ENCODE peak calls at places on chromosomes 2 and 18, in seven cellular contexts. One of them, this sample, is unnamed.

GRCh38 chr2:100941646-100942240 is 60.3 kb upstream of the RPL31 start:
- DNase-seq in brain microvascular endothelial cell: no peak
- DNase-seq in activated gamma-delta T cell treated with Interleukin-2 at 50 U/mL for 16 hours: no peak
- DNase-seq in fibroblast of pulmonary artery: peak; percentile 67
- DNase-seq in GM04504: no peak
- DNase-seq in activated CD8-positive, alpha-beta memory T cell treated with anti-CD3 and anti-CD28 coated beads, Interleukin-2, amount 50 U/mL, for 48 hours: no peak
- DNase-seq in NCI-H1092 treated with DMSO at 0.1 percent for 48 hours: no peak
- DNase-seq in this sample: no peak

GRCh38 chr2:29892576-29892975 is 28.8 kb downstream of the ALK start:
- DNase-seq in brain microvascular endothelial cell: no peak
- DNase-seq in activated gamma-delta T cell treated with Interleukin-2 at 50 U/mL for 16 hours: no peak
- DNase-seq in fibroblast of pulmonary artery: no peak
- DNase-seq in GM04504: no peak
- DNase-seq in activated CD8-positive, alpha-beta memory T cell treated with anti-CD3 and anti-CD28 coated beads, Interleukin-2, amount 50 U/mL, for 48 hours: no peak
- DNase-seq in NCI-H1092 treated with DMSO at 0.1 percent for 48 hours: no peak
- DNase-seq in this sample: no peak

GRCh38 chr2:157302492-157303099 is 23.0 kb downstream of the ERMN start:
- DNase-seq in brain microvascular endothelial cell: peak; percentile 43
- DNase-seq in activated gamma-delta T cell treated with Interleukin-2 at 50 U/mL for 16 hours: peak; percentile 14
- DNase-seq in fibroblast of pulmonary artery: peak; percentile 68
- DNase-seq in GM04504: peak; percentile 41
- DNase-seq in activated CD8-positive, alpha-beta memory T cell treated with anti-CD3 and anti-CD28 coated beads, Interleukin-2, amount 50 U/mL, for 48 hours: no peak
- DNase-seq in NCI-H1092 treated with DMSO at 0.1 percent for 48 hours: peak; percentile 12
- DNase-seq in this sample: no peak

GRCh38 chr2:98524168-98524567 is 79.5 kb downstream of the INPP4A start:
- DNase-seq in brain microvascular endothelial cell: no peak
- DNase-seq in activated gamma-delta T cell treated with Interleukin-2 at 50 U/mL for 16 hours: no peak
- DNase-seq in fibroblast of pulmonary artery: peak; percentile 50
- DNase-seq in GM04504: no peak
- DNase-seq in activated CD8-positive, alpha-beta memory T cell treated with anti-CD3 and anti-CD28 coated beads, Interleukin-2, amount 50 U/mL, for 48 hours: no peak
- DNase-seq in NCI-H1092 treated with DMSO at 0.1 percent for 48 hours: no peak
- DNase-seq in this sample: no peak

GRCh38 chr18:50111398-50111797 is 83.5 kb downstream of the MYO5B start:
- DNase-seq in brain microvascular endothelial cell: no peak
- DNase-seq in activated gamma-delta T cell treated with Interleukin-2 at 50 U/mL for 16 hours: no peak
- DNase-seq in fibroblast of pulmonary artery: no peak
- DNase-seq in GM04504: no peak
- DNase-seq in activated CD8-positive, alpha-beta memory T cell treated with anti-CD3 and anti-CD28 coated beads, Interleukin-2, amount 50 U/mL, for 48 hours: no peak
- DNase-seq in NCI-H1092 treated with DMSO at 0.1 percent for 48 hours: no peak
- DNase-seq in this sample: no peak

GRCh38 chr2:120886967-120887672 is 151.5 kb downstream of the GLI2 start:
- DNase-seq in brain microvascular endothelial cell: no peak
- DNase-seq in activated gamma-delta T cell treated with Interleukin-2 at 50 U/mL for 16 hours: no peak
- DNase-seq in fibroblast of pulmonary artery: no peak
- DNase-seq in GM04504: no peak
- DNase-seq in activated CD8-positive, alpha-beta memory T cell treated with anti-CD3 and anti-CD28 coated beads, Interleukin-2, amount 50 U/mL, for 48 hours: no peak
- DNase-seq in NCI-H1092 treated with DMSO at 0.1 percent for 48 hours: peak; percentile 33
- DNase-seq in this sample: no peak

GRCh38 chr2:192286093-192286701 is 91.5 kb upstream of the TMEFF2 start:
- DNase-seq in brain microvascular endothelial cell: peak; percentile 47
- DNase-seq in activated gamma-delta T cell treated with Interleukin-2 at 50 U/mL for 16 hours: no peak
- DNase-seq in fibroblast of pulmonary artery: peak; percentile 82
- DNase-seq in GM04504: peak; percentile 24
- DNase-seq in activated CD8-positive, alpha-beta memory T cell treated with anti-CD3 and anti-CD28 coated beads, Interleukin-2, amount 50 U/mL, for 48 hours: no peak
- DNase-seq in NCI-H1092 treated with DMSO at 0.1 percent for 48 hours: peak; percentile 52
- DNase-seq in this sample: no peak

GRCh38 chr18:77143196-77143595 is 10.6 kb upstream of the MBP start:
- DNase-seq in brain microvascular endothelial cell: no peak
- DNase-seq in activated gamma-delta T cell treated with Interleukin-2 at 50 U/mL for 16 hours: no peak
- DNase-seq in fibroblast of pulmonary artery: no peak
- DNase-seq in GM04504: no peak
- DNase-seq in activated CD8-positive, alpha-beta memory T cell treated with anti-CD3 and anti-CD28 coated beads, Interleukin-2, amount 50 U/mL, for 48 hours: no peak
- DNase-seq in NCI-H1092 treated with DMSO at 0.1 percent for 48 hours: no peak
- DNase-seq in this sample: no peak

GRCh38 chr2:236625156-236625690 is 55.6 kb downstream of the ACKR3 start:
- DNase-seq in brain microvascular endothelial cell: no peak
- DNase-seq in activated gamma-delta T cell treated with Interleukin-2 at 50 U/mL for 16 hours: no peak
- DNase-seq in fibroblast of pulmonary artery: no peak
- DNase-seq in GM04504: no peak
- DNase-seq in activated CD8-positive, alpha-beta memory T cell treated with anti-CD3 and anti-CD28 coated beads, Interleukin-2, amount 50 U/mL, for 48 hours: no peak
- DNase-seq in NCI-H1092 treated with DMSO at 0.1 percent for 48 hours: no peak
- DNase-seq in this sample: peak; percentile 57

GRCh38 chr18:43465483-43465882 is 188.2 kb upstream of the SYT4 start:
- DNase-seq in brain microvascular endothelial cell: no peak
- DNase-seq in activated gamma-delta T cell treated with Interleukin-2 at 50 U/mL for 16 hours: no peak
- DNase-seq in fibroblast of pulmonary artery: no peak
- DNase-seq in GM04504: no peak
- DNase-seq in activated CD8-positive, alpha-beta memory T cell treated with anti-CD3 and anti-CD28 coated beads, Interleukin-2, amount 50 U/mL, for 48 hours: no peak
- DNase-seq in NCI-H1092 treated with DMSO at 0.1 percent for 48 hours: no peak
- DNase-seq in this sample: no peak

GRCh38 chr2:139864821-139865302 is 1084.7 kb upstream of the NXPH2 start:
- DNase-seq in brain microvascular endothelial cell: no peak
- DNase-seq in activated gamma-delta T cell treated with Interleukin-2 at 50 U/mL for 16 hours: no peak
- DNase-seq in fibroblast of pulmonary artery: peak; percentile 59
- DNase-seq in GM04504: no peak
- DNase-seq in activated CD8-positive, alpha-beta memory T cell treated with anti-CD3 and anti-CD28 coated beads, Interleukin-2, amount 50 U/mL, for 48 hours: no peak
- DNase-seq in NCI-H1092 treated with DMSO at 0.1 percent for 48 hours: no peak
- DNase-seq in this sample: no peak

GRCh38 chr2:200394045-200394444 is 87.6 kb downstream of the SPATS2L start:
- DNase-seq in brain microvascular endothelial cell: no peak
- DNase-seq in activated gamma-delta T cell treated with Interleukin-2 at 50 U/mL for 16 hours: no peak
- DNase-seq in fibroblast of pulmonary artery: no peak
- DNase-seq in GM04504: no peak
- DNase-seq in activated CD8-positive, alpha-beta memory T cell treated with anti-CD3 and anti-CD28 coated beads, Interleukin-2, amount 50 U/mL, for 48 hours: no peak
- DNase-seq in NCI-H1092 treated with DMSO at 0.1 percent for 48 hours: no peak
- DNase-seq in this sample: no peak

GRCh38 chr2:238906936-238907716 is 59.2 kb downstream of the TWIST2 start:
- DNase-seq in brain microvascular endothelial cell: no peak
- DNase-seq in activated gamma-delta T cell treated with Interleukin-2 at 50 U/mL for 16 hours: no peak
- DNase-seq in fibroblast of pulmonary artery: no peak
- DNase-seq in GM04504: no peak
- DNase-seq in activated CD8-positive, alpha-beta memory T cell treated with anti-CD3 and anti-CD28 coated beads, Interleukin-2, amount 50 U/mL, for 48 hours: no peak
- DNase-seq in NCI-H1092 treated with DMSO at 0.1 percent for 48 hours: no peak
- DNase-seq in this sample: peak; percentile 57

GRCh38 chr2:70793450-70793849 is 3.0 kb upstream of the FIGLA start:
- DNase-seq in brain microvascular endothelial cell: no peak
- DNase-seq in activated gamma-delta T cell treated with Interleukin-2 at 50 U/mL for 16 hours: no peak
- DNase-seq in fibroblast of pulmonary artery: no peak
- DNase-seq in GM04504: no peak
- DNase-seq in activated CD8-positive, alpha-beta memory T cell treated with anti-CD3 and anti-CD28 coated beads, Interleukin-2, amount 50 U/mL, for 48 hours: no peak
- DNase-seq in NCI-H1092 treated with DMSO at 0.1 percent for 48 hours: no peak
- DNase-seq in this sample: no peak

GRCh38 chr18:78496095-78496494 is 483.5 kb upstream of the SALL3 start:
- DNase-seq in brain microvascular endothelial cell: no peak
- DNase-seq in activated gamma-delta T cell treated with Interleukin-2 at 50 U/mL for 16 hours: no peak
- DNase-seq in fibroblast of pulmonary artery: no peak
- DNase-seq in GM04504: no peak
- DNase-seq in activated CD8-positive, alpha-beta memory T cell treated with anti-CD3 and anti-CD28 coated beads, Interleukin-2, amount 50 U/mL, for 48 hours: no peak
- DNase-seq in NCI-H1092 treated with DMSO at 0.1 percent for 48 hours: peak; percentile 54
- DNase-seq in this sample: peak; percentile 66

GRCh38 chr18:8462651-8463185 is 146.5 kb upstream of the RAB12 start:
- DNase-seq in brain microvascular endothelial cell: no peak
- DNase-seq in activated gamma-delta T cell treated with Interleukin-2 at 50 U/mL for 16 hours: no peak
- DNase-seq in fibroblast of pulmonary artery: no peak
- DNase-seq in GM04504: no peak
- DNase-seq in activated CD8-positive, alpha-beta memory T cell treated with anti-CD3 and anti-CD28 coated beads, Interleukin-2, amount 50 U/mL, for 48 hours: no peak
- DNase-seq in NCI-H1092 treated with DMSO at 0.1 percent for 48 hours: no peak
- DNase-seq in this sample: no peak

GRCh38 chr2:149080964-149081363 is 42.5 kb downstream of the LYPD6B start:
- DNase-seq in brain microvascular endothelial cell: no peak
- DNase-seq in activated gamma-delta T cell treated with Interleukin-2 at 50 U/mL for 16 hours: no peak
- DNase-seq in fibroblast of pulmonary artery: no peak
- DNase-seq in GM04504: no peak
- DNase-seq in activated CD8-positive, alpha-beta memory T cell treated with anti-CD3 and anti-CD28 coated beads, Interleukin-2, amount 50 U/mL, for 48 hours: no peak
- DNase-seq in NCI-H1092 treated with DMSO at 0.1 percent for 48 hours: peak; percentile 13
- DNase-seq in this sample: no peak

GRCh38 chr18:62348474-62348873 is 23.4 kb downstream of the TNFRSF11A start:
- DNase-seq in brain microvascular endothelial cell: no peak
- DNase-seq in activated gamma-delta T cell treated with Interleukin-2 at 50 U/mL for 16 hours: no peak
- DNase-seq in fibroblast of pulmonary artery: no peak
- DNase-seq in GM04504: no peak
- DNase-seq in activated CD8-positive, alpha-beta memory T cell treated with anti-CD3 and anti-CD28 coated beads, Interleukin-2, amount 50 U/mL, for 48 hours: no peak
- DNase-seq in NCI-H1092 treated with DMSO at 0.1 percent for 48 hours: no peak
- DNase-seq in this sample: no peak

GRCh38 chr2:95284886-95285541 is 10.8 kb downstream of the PROM2 start:
- DNase-seq in brain microvascular endothelial cell: no peak
- DNase-seq in activated gamma-delta T cell treated with Interleukin-2 at 50 U/mL for 16 hours: no peak
- DNase-seq in fibroblast of pulmonary artery: no peak
- DNase-seq in GM04504: no peak
- DNase-seq in activated CD8-positive, alpha-beta memory T cell treated with anti-CD3 and anti-CD28 coated beads, Interleukin-2, amount 50 U/mL, for 48 hours: no peak
- DNase-seq in NCI-H1092 treated with DMSO at 0.1 percent for 48 hours: no peak
- DNase-seq in this sample: no peak

GRCh38 chr18:56992777-56993176 is 154.1 kb upstream of the BOD1L2 start:
- DNase-seq in brain microvascular endothelial cell: no peak
- DNase-seq in activated gamma-delta T cell treated with Interleukin-2 at 50 U/mL for 16 hours: no peak
- DNase-seq in fibroblast of pulmonary artery: no peak
- DNase-seq in GM04504: no peak
- DNase-seq in activated CD8-positive, alpha-beta memory T cell treated with anti-CD3 and anti-CD28 coated beads, Interleukin-2, amount 50 U/mL, for 48 hours: no peak
- DNase-seq in NCI-H1092 treated with DMSO at 0.1 percent for 48 hours: no peak
- DNase-seq in this sample: no peak

GRCh38 chr2:3241971-3242746 is 135.5 kb downstream of the EIPR1 start:
- DNase-seq in brain microvascular endothelial cell: no peak
- DNase-seq in activated gamma-delta T cell treated with Interleukin-2 at 50 U/mL for 16 hours: no peak
- DNase-seq in fibroblast of pulmonary artery: no peak
- DNase-seq in GM04504: no peak
- DNase-seq in activated CD8-positive, alpha-beta memory T cell treated with anti-CD3 and anti-CD28 coated beads, Interleukin-2, amount 50 U/mL, for 48 hours: no peak
- DNase-seq in NCI-H1092 treated with DMSO at 0.1 percent for 48 hours: no peak
- DNase-seq in this sample: no peak

GRCh38 chr2:12486205-12487118 is 230.3 kb upstream of the TRIB2 start:
- DNase-seq in brain microvascular endothelial cell: no peak
- DNase-seq in activated gamma-delta T cell treated with Interleukin-2 at 50 U/mL for 16 hours: no peak
- DNase-seq in fibroblast of pulmonary artery: no peak
- DNase-seq in GM04504: no peak
- DNase-seq in activated CD8-positive, alpha-beta memory T cell treated with anti-CD3 and anti-CD28 coated beads, Interleukin-2, amount 50 U/mL, for 48 hours: no peak
- DNase-seq in NCI-H1092 treated with DMSO at 0.1 percent for 48 hours: no peak
- DNase-seq in this sample: no peak

GRCh38 chr2:190922411-190922810 is 41.8 kb downstream of the GLS start:
- DNase-seq in brain microvascular endothelial cell: no peak
- DNase-seq in activated gamma-delta T cell treated with Interleukin-2 at 50 U/mL for 16 hours: no peak
- DNase-seq in fibroblast of pulmonary artery: no peak
- DNase-seq in GM04504: no peak
- DNase-seq in activated CD8-positive, alpha-beta memory T cell treated with anti-CD3 and anti-CD28 coated beads, Interleukin-2, amount 50 U/mL, for 48 hours: no peak
- DNase-seq in NCI-H1092 treated with DMSO at 0.1 percent for 48 hours: no peak
- DNase-seq in this sample: no peak

GRCh38 chr2:162574615-162575452 is 230.9 kb downstream of the GCA start:
- DNase-seq in brain microvascular endothelial cell: no peak
- DNase-seq in activated gamma-delta T cell treated with Interleukin-2 at 50 U/mL for 16 hours: no peak
- DNase-seq in fibroblast of pulmonary artery: no peak
- DNase-seq in GM04504: no peak
- DNase-seq in activated CD8-positive, alpha-beta memory T cell treated with anti-CD3 and anti-CD28 coated beads, Interleukin-2, amount 50 U/mL, for 48 hours: no peak
- DNase-seq in NCI-H1092 treated with DMSO at 0.1 percent for 48 hours: no peak
- DNase-seq in this sample: no peak

GRCh38 chr2:128421286-128421685 is 102.6 kb upstream of the HS6ST1 start:
- DNase-seq in brain microvascular endothelial cell: no peak
- DNase-seq in activated gamma-delta T cell treated with Interleukin-2 at 50 U/mL for 16 hours: no peak
- DNase-seq in fibroblast of pulmonary artery: no peak
- DNase-seq in GM04504: no peak
- DNase-seq in activated CD8-positive, alpha-beta memory T cell treated with anti-CD3 and anti-CD28 coated beads, Interleukin-2, amount 50 U/mL, for 48 hours: peak; percentile 28
- DNase-seq in NCI-H1092 treated with DMSO at 0.1 percent for 48 hours: no peak
- DNase-seq in this sample: no peak

GRCh38 chr2:168369087-168369486 is 87.0 kb upstream of the CERS6 start:
- DNase-seq in brain microvascular endothelial cell: no peak
- DNase-seq in activated gamma-delta T cell treated with Interleukin-2 at 50 U/mL for 16 hours: no peak
- DNase-seq in fibroblast of pulmonary artery: no peak
- DNase-seq in GM04504: no peak
- DNase-seq in activated CD8-positive, alpha-beta memory T cell treated with anti-CD3 and anti-CD28 coated beads, Interleukin-2, amount 50 U/mL, for 48 hours: no peak
- DNase-seq in NCI-H1092 treated with DMSO at 0.1 percent for 48 hours: no peak
- DNase-seq in this sample: no peak

GRCh38 chr2:214550774-214551173 is 139.9 kb downstream of the VWC2L start:
- DNase-seq in brain microvascular endothelial cell: no peak
- DNase-seq in activated gamma-delta T cell treated with Interleukin-2 at 50 U/mL for 16 hours: no peak
- DNase-seq in fibroblast of pulmonary artery: no peak
- DNase-seq in GM04504: no peak
- DNase-seq in activated CD8-positive, alpha-beta memory T cell treated with anti-CD3 and anti-CD28 coated beads, Interleukin-2, amount 50 U/mL, for 48 hours: no peak
- DNase-seq in NCI-H1092 treated with DMSO at 0.1 percent for 48 hours: no peak
- DNase-seq in this sample: no peak

GRCh38 chr2:232435375-232435648 is 20.6 kb upstream of the ALPI start:
- DNase-seq in brain microvascular endothelial cell: no peak
- DNase-seq in activated gamma-delta T cell treated with Interleukin-2 at 50 U/mL for 16 hours: no peak
- DNase-seq in fibroblast of pulmonary artery: no peak
- DNase-seq in GM04504: no peak
- DNase-seq in activated CD8-positive, alpha-beta memory T cell treated with anti-CD3 and anti-CD28 coated beads, Interleukin-2, amount 50 U/mL, for 48 hours: no peak
- DNase-seq in NCI-H1092 treated with DMSO at 0.1 percent for 48 hours: no peak
- DNase-seq in this sample: no peak

GRCh38 chr2:217451634-217452033 is 551.2 kb downstream of the TNS1 start:
- DNase-seq in brain microvascular endothelial cell: peak; percentile 47
- DNase-seq in activated gamma-delta T cell treated with Interleukin-2 at 50 U/mL for 16 hours: no peak
- DNase-seq in fibroblast of pulmonary artery: no peak
- DNase-seq in GM04504: no peak
- DNase-seq in activated CD8-positive, alpha-beta memory T cell treated with anti-CD3 and anti-CD28 coated beads, Interleukin-2, amount 50 U/mL, for 48 hours: no peak
- DNase-seq in NCI-H1092 treated with DMSO at 0.1 percent for 48 hours: no peak
- DNase-seq in this sample: no peak

GRCh38 chr2:169073972-169074751 is 4.8 kb downstream of the DHRS9 start:
- DNase-seq in brain microvascular endothelial cell: peak; percentile 43
- DNase-seq in activated gamma-delta T cell treated with Interleukin-2 at 50 U/mL for 16 hours: no peak
- DNase-seq in fibroblast of pulmonary artery: peak; percentile 37
- DNase-seq in GM04504: no peak
- DNase-seq in activated CD8-positive, alpha-beta memory T cell treated with anti-CD3 and anti-CD28 coated beads, Interleukin-2, amount 50 U/mL, for 48 hours: no peak
- DNase-seq in NCI-H1092 treated with DMSO at 0.1 percent for 48 hours: no peak
- DNase-seq in this sample: no peak

GRCh38 chr18:67730884-67731283 is 214.4 kb upstream of the DSEL start:
- DNase-seq in brain microvascular endothelial cell: peak; percentile 73
- DNase-seq in activated gamma-delta T cell treated with Interleukin-2 at 50 U/mL for 16 hours: no peak
- DNase-seq in fibroblast of pulmonary artery: peak; percentile 45
- DNase-seq in GM04504: peak; percentile 46
- DNase-seq in activated CD8-positive, alpha-beta memory T cell treated with anti-CD3 and anti-CD28 coated beads, Interleukin-2, amount 50 U/mL, for 48 hours: no peak
- DNase-seq in NCI-H1092 treated with DMSO at 0.1 percent for 48 hours: no peak
- DNase-seq in this sample: no peak

GRCh38 chr2:45069711-45070664 is 60.7 kb upstream of the SIX2 start:
- DNase-seq in brain microvascular endothelial cell: no peak
- DNase-seq in activated gamma-delta T cell treated with Interleukin-2 at 50 U/mL for 16 hours: no peak
- DNase-seq in fibroblast of pulmonary artery: no peak
- DNase-seq in GM04504: no peak
- DNase-seq in activated CD8-positive, alpha-beta memory T cell treated with anti-CD3 and anti-CD28 coated beads, Interleukin-2, amount 50 U/mL, for 48 hours: no peak
- DNase-seq in NCI-H1092 treated with DMSO at 0.1 percent for 48 hours: no peak
- DNase-seq in this sample: no peak

This sample was measured in sigmoid colon.